ENCODE peak calls at places on chromosomes 11 and 22, in six cellular contexts. U is activated CD8-positive, alpha-beta T cell treated with anti-CD3 and anti-CD28 coated beads for 36 hours; D is endothelial cell; L is fibroblast of mammary gland; R is fibroblast of the aortic adventitia; E is upper lobe of right lung. P is an unnamed sample.

GRCh38 chr11:120751550-120751949 is 240.0 kb downstream of the GRIK4 start:
- DNase-seq in D (no peak), L (no peak), E (no peak), U (no peak), R (no peak), P (no peak)

GRCh38 chr11:47908198-47908597 is 60.0 kb upstream of the NUP160 start:
- DNase-seq in E (no peak), L (peak; percentile 44), D (no peak), R (peak; percentile 78), U (no peak), P (no peak)

GRCh38 chr22:22178992-22179391 is 65.6 kb upstream of the VPREB1 start:
- DNase-seq in E (no peak), L (no peak), D (no peak), R (no peak), U (no peak), P (no peak)

GRCh38 chr22:43862074-43862881 is at the start of gene SULT4A1:
- DNase-seq in R (peak; percentile 17), U (no peak), D (no peak), L (peak; percentile 24), E (peak; percentile 60), P (no peak)

GRCh38 chr22:47148510-47148909 is 386.1 kb downstream of the TBC1D22A start:
- DNase-seq in D (no peak), R (no peak), U (no peak), L (no peak), E (no peak), P (no peak)

GRCh38 chr11:128323381-128323780 is 264.0 kb downstream of the ETS1 start:
- DNase-seq in E (no peak), D (no peak), L (peak; percentile 53), U (peak; percentile 61), R (peak; percentile 37), P (no peak)

GRCh38 chr22:36912694-36913430 is 566 bp upstream of the CSF2RB start:
- DNase-seq in E (no peak), D (no peak), L (no peak), U (no peak), R (no peak), P (no peak)

GRCh38 chr22:38222797-38223119 is 21.0 kb downstream of the MAFF start:
- DNase-seq in R (no peak), D (no peak), U (no peak), L (no peak), E (no peak), P (no peak)

GRCh38 chr22:39095971-39096370 is 1.1 kb upstream of the APOBEC3H start:
- DNase-seq in L (no peak), U (no peak), R (no peak), E (no peak), D (no peak), P (no peak)

GRCh38 chr11:118441770-118442169 is 5.5 kb downstream of the KMT2A start:
- DNase-seq in L (no peak), U (peak; percentile 20), D (no peak), R (no peak), E (no peak), P (no peak)

GRCh38 chr11:1744879-1745700 is 5.3 kb downstream of the IFITM10 start:
- DNase-seq in R (no peak), E (peak; percentile 61), U (no peak), D (no peak), L (no peak), P (peak; percentile 56)

GRCh38 chr11:36333897-36334296 is 37.8 kb downstream of the PRR5L start:
- DNase-seq in D (no peak), U (no peak), E (no peak), R (peak; percentile 45), L (peak; percentile 80), P (no peak)

GRCh38 chr11:123694551-123694950 is 40.1 kb upstream of the SCN3B start:
- DNase-seq in E (no peak), R (no peak), D (no peak), L (peak; percentile 28), U (no peak), P (no peak)

GRCh38 chr11:93166194-93166593 is 31.6 kb downstream of the SLC36A4 start:
- DNase-seq in U (no peak), L (no peak), E (no peak), D (no peak), R (no peak), P (no peak)

GRCh38 chr11:93166867-93167266 is 30.9 kb downstream of the SLC36A4 start:
- DNase-seq in R (no peak), E (no peak), U (no peak), L (no peak), D (no peak), P (no peak)

GRCh38 chr11:93169143-93169542 is 28.6 kb downstream of the SLC36A4 start:
- DNase-seq in U (no peak), R (no peak), L (no peak), E (no peak), D (no peak), P (no peak)

GRCh38 chr11:93169950-93170561 is 27.7 kb downstream of the SLC36A4 start:
- DNase-seq in R (peak; percentile 58), D (no peak), U (no peak), E (no peak), L (peak; percentile 52), P (no peak)
- TF ChIP-seq CTCF in R (peak; percentile 56), D (no peak), U (peak; percentile 47), E (peak; percentile 41), L (peak; percentile 53), P (peak; percentile 35)

DNA sequence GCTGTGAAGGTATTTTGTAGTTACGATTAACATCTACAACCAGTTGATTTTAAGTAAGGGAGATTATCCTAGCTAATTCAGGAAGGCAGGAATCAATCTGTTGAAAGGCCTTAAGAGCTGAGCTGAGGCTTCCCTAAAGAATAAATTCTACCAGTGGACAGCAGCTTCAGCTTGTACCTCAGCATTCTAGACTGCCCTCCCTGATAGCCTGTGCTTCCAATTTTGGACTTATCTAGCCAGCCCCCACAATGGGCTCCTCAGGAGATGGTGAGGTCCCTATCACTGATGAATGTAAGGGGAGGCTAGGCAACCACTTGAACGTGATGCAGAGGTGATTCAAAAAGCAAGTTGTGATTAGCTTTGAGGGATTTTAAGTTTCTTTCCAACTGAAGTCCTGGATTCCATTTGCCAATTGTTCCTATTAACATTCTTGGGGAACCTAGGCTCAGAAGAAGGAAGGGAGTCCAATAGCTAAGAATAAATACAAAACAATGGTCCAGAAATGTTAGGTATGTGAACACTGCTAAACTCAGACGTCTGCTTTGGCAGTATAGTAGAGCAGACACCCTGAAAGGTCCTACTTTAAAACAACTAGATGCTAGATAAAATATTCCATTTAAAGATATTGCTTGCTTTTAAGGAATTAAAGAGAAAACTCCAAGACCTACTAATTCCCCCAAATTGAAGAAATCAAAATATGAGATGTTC is 404.3 kb upstream of the TENM4 start:
- DNase-seq in U (no peak), E (no peak), D (no peak), L (no peak), R (no peak), P (no peak)
- TF ChIP-seq CTCF in U (no peak), E (no peak), D (no peak), L (no peak), R (no peak), P (no peak)

GRCh38 chr11:29432719-29433325 is 584.0 kb downstream of the KCNA4 start:
- DNase-seq in D (no peak), R (peak; percentile 42), U (no peak), L (peak; percentile 19), E (no peak), P (no peak)
- TF ChIP-seq CTCF in D (peak; percentile 82), R (peak; percentile 57), U (peak; percentile 49), L (peak; percentile 52), E (peak; percentile 59), P (peak; percentile 60)

DNA sequence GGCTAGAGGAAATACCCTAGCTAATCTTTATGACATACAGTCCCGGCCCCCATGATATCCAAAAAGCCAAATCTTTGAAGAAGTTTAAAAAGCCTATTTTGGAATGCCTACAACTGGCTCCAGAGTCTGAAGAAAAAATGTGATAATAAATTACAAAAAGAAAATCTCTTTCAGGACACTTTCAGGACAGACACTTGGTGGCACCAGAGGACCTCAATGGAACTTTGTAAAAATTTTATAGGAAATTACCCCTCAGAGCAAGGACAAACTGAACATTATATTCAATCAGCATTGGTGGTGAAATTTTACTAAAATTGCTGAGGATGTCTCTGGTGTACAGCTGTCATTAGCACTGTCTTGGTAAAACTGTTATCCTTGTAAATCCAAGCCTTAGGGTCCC is 81.0 kb downstream of the CCDC73 start:
- DNase-seq in E (no peak), R (peak; percentile 33), L (peak; percentile 11), U (peak; percentile 6), D (no peak), P (no peak)
- TF ChIP-seq CTCF in E (no peak), R (peak; percentile 42), L (peak; percentile 39), U (peak; percentile 38), D (no peak), P (no peak)

GRCh38 chr22:46115388-46115678 is 35.0 kb upstream of the PPARA start:
- DNase-seq in E (no peak), R (no peak), D (no peak), L (peak; percentile 42), U (no peak), P (no peak)

GRCh38 chr22:46115755-46116490 is 34.4 kb upstream of the PPARA start:
- DNase-seq in D (no peak), L (no peak), R (no peak), U (no peak), E (no peak), P (no peak)

GRCh38 chr22:46113910-46114517 is 36.3 kb upstream of the PPARA start:
- DNase-seq in R (no peak), L (peak; percentile 25), D (no peak), U (no peak), E (no peak), P (no peak)

GRCh38 chr22:46113110-46113909 is 37.0 kb upstream of the PPARA start:
- DNase-seq in D (no peak), L (peak; percentile 10), E (no peak), U (no peak), R (no peak), P (no peak)

DNA sequence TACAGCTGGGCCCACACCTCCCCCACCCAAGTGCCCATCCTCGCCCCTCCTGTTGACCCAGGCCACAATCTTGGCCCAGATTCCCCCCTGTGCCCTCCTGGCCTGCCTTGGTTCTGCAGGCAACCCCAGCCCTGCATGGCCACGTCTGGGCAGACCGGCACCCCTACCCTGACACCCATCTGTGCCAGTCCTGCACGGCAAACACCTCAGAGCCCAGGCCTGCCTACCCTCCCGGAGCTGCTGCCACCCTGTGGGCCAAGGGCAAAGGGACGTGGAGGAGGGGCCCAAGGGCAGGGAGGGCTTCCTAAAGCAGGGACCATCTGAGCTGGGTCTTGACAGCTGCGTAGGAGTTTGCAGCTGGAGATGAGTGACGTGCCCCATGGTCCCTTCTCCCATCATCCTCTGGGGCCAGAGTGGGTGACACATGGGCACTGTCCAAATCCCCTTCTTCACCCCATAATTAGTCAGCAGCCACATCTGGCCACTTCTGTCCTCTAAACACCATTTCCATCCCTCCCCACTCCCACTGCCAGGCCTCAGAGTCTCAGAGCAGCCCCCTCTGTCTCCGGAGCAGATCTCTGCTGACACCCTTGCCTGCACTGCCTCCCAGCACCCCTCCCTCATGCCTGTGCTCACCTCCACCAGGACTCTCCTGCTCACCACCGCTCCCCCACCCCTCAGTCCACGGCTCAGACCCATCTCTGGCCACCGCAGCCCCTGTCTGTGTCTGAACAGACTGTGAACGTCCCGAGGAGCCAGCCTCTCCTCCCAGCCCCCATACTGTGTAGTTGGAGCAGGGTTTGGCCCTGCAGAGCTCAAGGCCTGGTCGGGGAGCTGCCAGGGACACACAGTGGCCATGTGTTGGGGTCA is 35.6 kb upstream of the PPARA start:
- DNase-seq in E (no peak), U (no peak), D (no peak), R (no peak), L (peak; percentile 54), P (no peak)
- TF ChIP-seq CTCF in E (no peak), U (no peak), D (no peak), R (no peak), L (no peak), P (no peak)

GRCh38 chr11:13776134-13776815 is 107.8 kb downstream of the FAR1 start:
- DNase-seq in D (peak; percentile 24), E (no peak), U (peak; percentile 42), R (no peak), L (no peak), P (no peak)
- TF ChIP-seq CTCF in D (no peak), E (peak; percentile 13), U (no peak), R (no peak), L (peak; percentile 23), P (no peak)